ENCODE peak calls at places on chromosomes 3 and 15, in six cellular contexts. T is HuH-7, B is dorsolateral prefrontal cortex, F is AG09309, W is kidney epithelial cell, I is NCI-H345. C is an unnamed sample.

GRCh38 chr3:24401090-24401810 is 93.4 kb downstream of the THRB start:
- DNase-seq in T (no peak), W (no peak), B (no peak), F (no peak), I (no peak), C (no peak)

GRCh38 chr3:193702967-193703366 is 110.0 kb downstream of the OPA1 start:
- DNase-seq in I (no peak), T (no peak), B (no peak), F (peak; percentile 21), W (no peak), C (no peak)

GRCh38 chr3:114626751-114627150 is 332.9 kb downstream of the TIGIT start:
- DNase-seq in W (no peak), T (no peak), I (no peak), F (no peak), B (no peak), C (no peak)

GRCh38 chr3:126551839-126552687 is 6.7 kb downstream of the C3orf22 start:
- DNase-seq in B (no peak), W (no peak), T (no peak), F (no peak), I (no peak), C (no peak)

GRCh38 chr3:86251781-86252180 is 739.2 kb downstream of the VGLL3 start:
- DNase-seq in W (no peak), F (no peak), T (no peak), B (no peak), I (no peak), C (no peak)

GRCh38 chr3:10609134-10609533 is 103.7 kb upstream of the ATP2B2 start:
- DNase-seq in F (no peak), T (no peak), B (no peak), I (no peak), W (no peak), C (no peak)

GRCh38 chr3:3675186-3675585 is 124.0 kb upstream of the LRRN1 start:
- DNase-seq in W (no peak), F (no peak), I (no peak), T (no peak), B (no peak), C (no peak)

GRCh38 chr3:129463736-129464135 is 23.7 kb downstream of the IFT122 start:
- DNase-seq in B (no peak), F (no peak), W (no peak), T (no peak), I (no peak), C (no peak)

GRCh38 chr15:51878446-51879386 is 49.3 kb downstream of the TMOD3 start:
- DNase-seq in F (no peak), W (no peak), B (no peak), T (no peak), I (no peak), C (peak; percentile 39)

GRCh38 chr15:29571728-29572454 is 250.4 kb downstream of the TJP1 start:
- DNase-seq in F (no peak), B (no peak), I (peak; percentile 34), W (no peak), T (no peak), C (no peak)

GRCh38 chr15:60469893-60470641 is 8.9 kb downstream of the ICE2 start:
- DNase-seq in T (no peak), F (no peak), W (peak; percentile 26), B (no peak), I (no peak), C (peak; percentile 22)

GRCh38 chr15:49270541-49271421 is 100.7 kb downstream of the GALK2 start:
- DNase-seq in B (no peak), F (peak; percentile 59), W (no peak), I (no peak), T (no peak), C (no peak)

GRCh38 chr3:60316121-60316783 is 935.0 kb downstream of the FHIT start:
- DNase-seq in W (no peak), F (no peak), B (no peak), I (no peak), T (no peak), C (peak; percentile 85)

GRCh38 chr3:167067844-167068161 is 312.3 kb downstream of the ZBBX start:
- DNase-seq in W (no peak), I (no peak), T (no peak), B (no peak), F (no peak), C (no peak)

GRCh38 chr3:14533457-14533958 is 6.6 kb downstream of the GRIP2 start:
- DNase-seq in W (no peak), F (no peak), B (no peak), T (no peak), I (no peak), C (no peak)

GRCh38 chr3:150255416-150255815 is 152.7 kb upstream of the TSC22D2 start:
- DNase-seq in F (no peak), T (no peak), B (peak; percentile 14), I (peak; percentile 82), W (no peak), C (no peak)

GRCh38 chr3:118501152-118501551 is 533.5 kb downstream of the IGSF11 start:
- DNase-seq in W (no peak), T (peak; percentile 4), B (no peak), I (peak; percentile 27), F (no peak), C (peak; percentile 26)

GRCh38 chr15:66253643-66254363 is at the start of gene MEGF11:
- DNase-seq in I (peak; percentile 31), B (peak; percentile 82), F (no peak), T (peak; percentile 64), W (no peak), C (no peak)

GRCh38 chr3:90062018-90062417 is 954.6 kb downstream of the EPHA3 start:
- DNase-seq in I (no peak), B (no peak), F (no peak), T (no peak), W (peak; percentile 19), C (peak; percentile 5)

GRCh38 chr3:30694148-30694547 is 87.7 kb downstream of the TGFBR2 start:
- DNase-seq in B (no peak), F (no peak), I (no peak), T (no peak), W (no peak), C (no peak)

GRCh38 chr3:45972534-45973402 is 22.9 kb downstream of the FYCO1 start:
- DNase-seq in W (peak; percentile 91), I (no peak), T (no peak), F (peak; percentile 86), B (no peak), C (peak; percentile 71)

GRCh38 chr3:49173792-49174170 is 2.4 kb downstream of the KLHDC8B start:
- DNase-seq in B (no peak), I (no peak), W (no peak), T (no peak), F (no peak), C (peak; percentile 63)

GRCh38 chr3:21979706-21980105 is 228.7 kb upstream of the ZNF385D start:
- DNase-seq in I (no peak), W (peak; percentile 28), F (no peak), B (no peak), T (no peak), C (no peak)

C was measured in retinal pigment epithelial cell.